ENCODE peak calls at places on chromosomes 12 and 14, in six cellular contexts. E is stimulated activated CD4-positive, alpha-beta T cell treated with anti-CD3 and anti-CD28 coated beads, Interleukin-15, amount 100 ng/mL, for 24 hours; L is progenitor cell of endocrine pancreas; A is Caki2; H is body of pancreas; K is NCI-H1092. F is an unnamed sample.
A peak's percentile ranks its signal among the peaks of the same experiment; 100 is the strongest.

GRCh38 chr14:92513966-92514843 is 624 bp downstream of the RIN3 start:
- DNase-seq in E (peak; percentile 45), L (no peak), A (no peak), H (no peak), K (no peak), F (no peak)

GRCh38 chr12:16756833-16757552 is 151.0 kb upstream of the LMO3 start:
- DNase-seq in E (no peak), L (no peak), A (no peak), H (no peak), K (no peak), F (no peak)

GRCh38 chr12:104333692-104334255 is 30.2 kb downstream of the EID3 start:
- DNase-seq in E (no peak), L (no peak), A (no peak), H (no peak), K (no peak), F (no peak)

GRCh38 chr14:37597538-37598084 is 2.2 kb downstream of the TTC6 start:
- DNase-seq in E (no peak), L (no peak), A (no peak), H (no peak), K (peak; percentile 18), F (peak; percentile 87)

GRCh38 chr14:54356172-54356571 is 40.6 kb upstream of the CDKN3 start:
- DNase-seq in E (no peak), L (no peak), A (no peak), H (no peak), K (no peak), F (no peak)

GRCh38 chr12:110316861-110317260 is 35.8 kb downstream of the ATP2A2 start:
- DNase-seq in E (no peak), L (no peak), A (no peak), H (no peak), K (no peak), F (no peak)

GRCh38 chr12:28035483-28035882 is 63.0 kb upstream of the PTHLH start:
- DNase-seq in E (no peak), L (no peak), A (peak; percentile 19), H (no peak), K (no peak), F (no peak)

GRCh38 chr14:69044965-69045555 is 66.0 kb upstream of the ACTN1 start:
- DNase-seq in E (no peak), L (no peak), A (no peak), H (no peak), K (no peak), F (no peak)

GRCh38 chr12:57694459-57695019 is 607 bp downstream of the OS9 start:
- DNase-seq in E (peak; percentile 35), L (no peak), A (no peak), H (no peak), K (no peak), F (no peak)

GRCh38 chr12:44317651-44318126 is 481.8 kb downstream of the TMEM117 start:
- DNase-seq in E (no peak), L (no peak), A (peak; percentile 21), H (no peak), K (peak; percentile 77), F (peak; percentile 0)

GRCh38 chr12:42589465-42590323 is at the start of gene PRICKLE1:
- DNase-seq in E (peak; percentile 45), L (peak; percentile 40), A (peak; percentile 69), H (peak; percentile 34), K (no peak), F (no peak)

GRCh38 chr12:123388218-123388947 is 4.5 kb downstream of the KMT5A start:
- DNase-seq in E (peak; percentile 87), L (peak; percentile 62), A (peak; percentile 65), H (peak; percentile 75), K (peak; percentile 8), F (peak; percentile 49)

GRCh38 chr12:30729547-30729946 is 25.2 kb downstream of the CAPRIN2 start:
- DNase-seq in E (no peak), L (no peak), A (no peak), H (no peak), K (no peak), F (no peak)

GRCh38 chr12:77049767-77050353 is 15.5 kb downstream of the E2F7 start:
- DNase-seq in E (no peak), L (no peak), A (peak; percentile 54), H (peak; percentile 17), K (peak; percentile 51), F (peak; percentile 21)

GRCh38 chr14:70350078-70350477 is 9.4 kb downstream of the COX16 start:
- DNase-seq in E (no peak), L (no peak), A (no peak), H (no peak), K (no peak), F (no peak)

GRCh38 chr12:32522322-32523221 is 123.2 kb downstream of the FGD4 start:
- DNase-seq in E (no peak), L (no peak), A (no peak), H (no peak), K (no peak), F (no peak)

GRCh38 chr14:93120522-93120921 is 4.8 kb upstream of the ITPK1 start:
- DNase-seq in E (no peak), L (no peak), A (no peak), H (no peak), K (no peak), F (no peak)

GRCh38 chr14:97276573-97276972 is 479.4 kb downstream of the VRK1 start:
- DNase-seq in E (peak; percentile 21), L (no peak), A (no peak), H (no peak), K (no peak), F (no peak)

GRCh38 chr14:79354336-79354735 is 857.0 kb downstream of the DIO2 start:
- DNase-seq in E (no peak), L (no peak), A (no peak), H (no peak), K (no peak), F (no peak)

GRCh38 chr12:46915082-46915481 is 89.3 kb upstream of the SLC38A4 start:
- DNase-seq in E (no peak), L (no peak), A (no peak), H (no peak), K (no peak), F (no peak)

GRCh38 chr14:54593860-54594259 is 26.9 kb downstream of the SAMD4A start:
- DNase-seq in E (no peak), L (no peak), A (no peak), H (no peak), K (no peak), F (no peak)

GRCh38 chr14:76073732-76074131 is 78.0 kb upstream of the GPATCH2L start:
- DNase-seq in E (no peak), L (no peak), A (no peak), H (no peak), K (no peak), F (no peak)

GRCh38 chr12:2333516-2333915 is 280.7 kb downstream of the CACNA1C start:
- DNase-seq in E (no peak), L (no peak), A (no peak), H (no peak), K (no peak), F (no peak)

GRCh38 chr12:10715491-10715890 is 7.6 kb downstream of the YBX3 start:
- DNase-seq in E (no peak), L (no peak), A (no peak), H (no peak), K (no peak), F (no peak)

GRCh38 chr14:106872619-106873446 is 1346.5 kb downstream of the TMEM121 start:
- DNase-seq in E (peak; percentile 92), L (no peak), A (peak; percentile 93), H (peak; percentile 77), K (peak; percentile 53), F (peak; percentile 20)

GRCh38 chr14:61876362-61877049 is 114.3 kb downstream of the SNAPC1 start:
- DNase-seq in E (no peak), L (no peak), A (no peak), H (no peak), K (peak; percentile 3), F (peak; percentile 52)

GRCh38 chr12:92675092-92675865 is 27.5 kb upstream of the PLEKHG7 start:
- DNase-seq in E (no peak), L (no peak), A (no peak), H (no peak), K (no peak), F (no peak)

GRCh38 chr12:1220127-1221092 is 229.4 kb downstream of the ERC1 start:
- DNase-seq in E (no peak), L (no peak), A (no peak), H (peak; percentile 34), K (peak; percentile 73), F (no peak)

GRCh38 chr12:31431721-31432120 is 105.8 kb upstream of the SINHCAF start:
- DNase-seq in E (no peak), L (no peak), A (no peak), H (no peak), K (no peak), F (no peak)

GRCh38 chr14:97762386-97762785 is 965.2 kb downstream of the VRK1 start:
- DNase-seq in E (no peak), L (no peak), A (no peak), H (no peak), K (no peak), F (no peak)

GRCh38 chr14:94460631-94461416 is 8.2 kb upstream of the SERPINA11 start:
- DNase-seq in E (no peak), L (no peak), A (no peak), H (no peak), K (no peak), F (no peak)

GRCh38 chr14:49483266-49483665 is 102.9 kb downstream of the RPS29 start:
- DNase-seq in E (no peak), L (no peak), A (no peak), H (no peak), K (no peak), F (no peak)

GRCh38 chr12:23707270-23707669 is 242.2 kb downstream of the SOX5 start:
- DNase-seq in E (no peak), L (no peak), A (no peak), H (no peak), K (no peak), F (no peak)